ENCODE peak calls at places on chromosomes 16 and 17, in six cellular contexts. One of them, this sample, is unnamed.

GRCh38 chr17:37848690-37849616 is 75.3 kb upstream of the TBC1D3K start:
- DNase-seq in CD14-positive monocyte: peak; percentile 76
- DNase-seq in Calu3: peak; percentile 73
- DNase-seq in GM12864: no peak
- DNase-seq in nephron progenitor cell: no peak
- DNase-seq in coronary artery: peak; percentile 12
- DNase-seq in this sample: no peak

GRCh38 chr17:21042434-21043295 is at the start of gene USP22:
- DNase-seq in coronary artery: peak; percentile 99
- DNase-seq in Calu3: peak; percentile 12
- DNase-seq in GM12864: peak; percentile 59
- DNase-seq in nephron progenitor cell: peak; percentile 97
- DNase-seq in CD14-positive monocyte: no peak
- DNase-seq in this sample: peak; percentile 96

GRCh38 chr17:10117581-10118001 is 80.8 kb downstream of the GAS7 start:
- DNase-seq in nephron progenitor cell: no peak
- DNase-seq in CD14-positive monocyte: peak; percentile 80
- DNase-seq in GM12864: no peak
- DNase-seq in coronary artery: no peak
- DNase-seq in Calu3: no peak
- DNase-seq in this sample: no peak

GRCh38 chr17:82859431-82860403 is 19.9 kb upstream of the ZNF750 start:
- DNase-seq in nephron progenitor cell: peak; percentile 71
- DNase-seq in coronary artery: no peak
- DNase-seq in CD14-positive monocyte: peak; percentile 93
- DNase-seq in GM12864: peak; percentile 33
- DNase-seq in Calu3: peak; percentile 81
- DNase-seq in this sample: no peak

GRCh38 chr17:50062323-50063243 is 6.7 kb downstream of the ITGA3 start:
- DNase-seq in CD14-positive monocyte: no peak
- DNase-seq in GM12864: no peak
- DNase-seq in coronary artery: peak; percentile 95
- DNase-seq in nephron progenitor cell: no peak
- DNase-seq in Calu3: peak; percentile 97
- DNase-seq in this sample: no peak

GRCh38 chr17:2709173-2709661 is 2.3 kb downstream of the CLUH start:
- DNase-seq in CD14-positive monocyte: no peak
- DNase-seq in Calu3: peak; percentile 74
- DNase-seq in coronary artery: no peak
- DNase-seq in GM12864: peak; percentile 38
- DNase-seq in nephron progenitor cell: no peak
- DNase-seq in this sample: no peak

GRCh38 chr17:27756467-27757371 is 43.6 kb downstream of the NOS2 start:
- DNase-seq in coronary artery: no peak
- DNase-seq in nephron progenitor cell: peak; percentile 77
- DNase-seq in GM12864: peak; percentile 31
- DNase-seq in Calu3: peak; percentile 68
- DNase-seq in CD14-positive monocyte: peak; percentile 51
- DNase-seq in this sample: peak; percentile 68

GRCh38 chr17:66711936-66712335 is 123.0 kb upstream of the CACNG5 start:
- DNase-seq in coronary artery: no peak
- DNase-seq in CD14-positive monocyte: no peak
- DNase-seq in nephron progenitor cell: no peak
- DNase-seq in Calu3: peak; percentile 29
- DNase-seq in GM12864: no peak
- DNase-seq in this sample: no peak

GRCh38 chr17:63998721-63999679 is 849 bp downstream of the PRR29 start:
- DNase-seq in coronary artery: no peak
- DNase-seq in GM12864: no peak
- DNase-seq in CD14-positive monocyte: peak; percentile 38
- DNase-seq in Calu3: no peak
- DNase-seq in nephron progenitor cell: no peak
- DNase-seq in this sample: no peak

GRCh38 chr16:8581923-8582580 is 8.3 kb downstream of the TMEM114 start:
- DNase-seq in coronary artery: no peak
- DNase-seq in GM12864: no peak
- DNase-seq in nephron progenitor cell: peak; percentile 38
- DNase-seq in CD14-positive monocyte: no peak
- DNase-seq in Calu3: no peak
- DNase-seq in this sample: no peak

GRCh38 chr16:19716183-19716582 is 1.8 kb downstream of the KNOP1 start:
- DNase-seq in GM12864: no peak
- DNase-seq in CD14-positive monocyte: no peak
- DNase-seq in coronary artery: no peak
- DNase-seq in Calu3: peak; percentile 49
- DNase-seq in nephron progenitor cell: no peak
- DNase-seq in this sample: no peak

GRCh38 chr16:19715566-19715965 is 2.5 kb downstream of the KNOP1 start:
- DNase-seq in nephron progenitor cell: no peak
- DNase-seq in GM12864: no peak
- DNase-seq in coronary artery: no peak
- DNase-seq in Calu3: no peak
- DNase-seq in CD14-positive monocyte: no peak
- DNase-seq in this sample: no peak

GRCh38 chr16:19717781-19718623 is at the start of the genes IQCK and KNOP1:
- DNase-seq in nephron progenitor cell: peak; percentile 89
- DNase-seq in GM12864: peak; percentile 62
- DNase-seq in Calu3: peak; percentile 93
- DNase-seq in CD14-positive monocyte: peak; percentile 79
- DNase-seq in coronary artery: peak; percentile 93
- DNase-seq in this sample: peak; percentile 90

GRCh38 chr16:19717319-19717718 is 708 bp downstream of the KNOP1 start:
- DNase-seq in nephron progenitor cell: no peak
- DNase-seq in coronary artery: no peak
- DNase-seq in GM12864: no peak
- DNase-seq in CD14-positive monocyte: no peak
- DNase-seq in Calu3: no peak
- DNase-seq in this sample: no peak

GRCh38 chr16:19718624-19718965 is 524 bp downstream of the IQCK start:
- DNase-seq in nephron progenitor cell: peak; percentile 40
- DNase-seq in CD14-positive monocyte: no peak
- DNase-seq in GM12864: no peak
- DNase-seq in coronary artery: no peak
- DNase-seq in Calu3: peak; percentile 32
- DNase-seq in this sample: no peak
- TF ChIP-seq CTCF in nephron progenitor cell: no peak
- TF ChIP-seq CTCF in CD14-positive monocyte: no peak
- TF ChIP-seq CTCF in GM12864: no peak
- TF ChIP-seq CTCF in coronary artery: no peak
- TF ChIP-seq CTCF in Calu3: no peak
- TF ChIP-seq CTCF in this sample: no peak

GRCh38 chr16:56357765-56358322 is 67.5 kb downstream of the AMFR start:
- DNase-seq in GM12864: no peak
- DNase-seq in CD14-positive monocyte: peak; percentile 30
- DNase-seq in nephron progenitor cell: no peak
- DNase-seq in Calu3: no peak
- DNase-seq in coronary artery: no peak
- DNase-seq in this sample: peak; percentile 36
- TF ChIP-seq CTCF in GM12864: peak; percentile 39
- TF ChIP-seq CTCF in CD14-positive monocyte: no peak
- TF ChIP-seq CTCF in nephron progenitor cell: no peak
- TF ChIP-seq CTCF in Calu3: no peak
- TF ChIP-seq CTCF in coronary artery: no peak
- TF ChIP-seq CTCF in this sample: no peak

DNA sequence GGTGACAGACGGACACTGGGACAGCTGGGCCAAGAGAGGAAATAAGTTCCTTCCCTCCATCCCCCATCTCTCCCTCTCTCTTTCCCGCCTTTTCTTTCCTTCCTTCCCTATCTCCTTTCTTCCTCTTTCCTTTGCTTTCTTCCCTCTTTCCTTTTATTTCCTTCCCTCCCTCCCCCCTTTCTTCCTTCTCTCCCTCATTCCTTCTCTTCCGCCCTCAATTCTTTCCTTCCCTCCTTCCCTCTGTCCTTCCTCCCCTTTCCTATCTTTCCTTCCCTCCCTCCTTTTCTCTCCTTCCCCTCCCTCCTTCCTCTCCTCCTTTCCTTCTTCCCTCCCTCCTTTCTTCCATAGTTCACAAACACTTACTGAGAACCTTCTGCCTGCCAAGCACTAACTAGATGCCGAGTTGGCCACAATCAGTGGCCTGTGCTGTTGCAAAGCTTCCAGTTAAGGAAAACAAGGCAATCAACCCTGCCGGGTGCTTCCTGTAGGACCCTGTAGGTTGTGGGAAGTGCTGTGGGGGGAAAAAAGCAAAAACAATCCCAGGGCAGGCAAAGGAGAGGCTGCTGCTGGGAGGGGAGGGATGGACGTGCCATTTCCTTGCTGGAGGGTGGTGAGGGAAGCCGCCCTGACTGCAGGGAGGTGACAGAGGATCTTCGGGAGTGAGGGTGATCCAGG is 31.7 kb downstream of the ABCC6 start:
- DNase-seq in coronary artery: no peak
- DNase-seq in GM12864: no peak
- DNase-seq in CD14-positive monocyte: no peak
- DNase-seq in nephron progenitor cell: no peak
- DNase-seq in Calu3: no peak
- DNase-seq in this sample: no peak
- TF ChIP-seq CTCF in coronary artery: no peak
- TF ChIP-seq CTCF in GM12864: no peak
- TF ChIP-seq CTCF in CD14-positive monocyte: no peak
- TF ChIP-seq CTCF in nephron progenitor cell: no peak
- TF ChIP-seq CTCF in Calu3: no peak
- TF ChIP-seq CTCF in this sample: no peak

DNA sequence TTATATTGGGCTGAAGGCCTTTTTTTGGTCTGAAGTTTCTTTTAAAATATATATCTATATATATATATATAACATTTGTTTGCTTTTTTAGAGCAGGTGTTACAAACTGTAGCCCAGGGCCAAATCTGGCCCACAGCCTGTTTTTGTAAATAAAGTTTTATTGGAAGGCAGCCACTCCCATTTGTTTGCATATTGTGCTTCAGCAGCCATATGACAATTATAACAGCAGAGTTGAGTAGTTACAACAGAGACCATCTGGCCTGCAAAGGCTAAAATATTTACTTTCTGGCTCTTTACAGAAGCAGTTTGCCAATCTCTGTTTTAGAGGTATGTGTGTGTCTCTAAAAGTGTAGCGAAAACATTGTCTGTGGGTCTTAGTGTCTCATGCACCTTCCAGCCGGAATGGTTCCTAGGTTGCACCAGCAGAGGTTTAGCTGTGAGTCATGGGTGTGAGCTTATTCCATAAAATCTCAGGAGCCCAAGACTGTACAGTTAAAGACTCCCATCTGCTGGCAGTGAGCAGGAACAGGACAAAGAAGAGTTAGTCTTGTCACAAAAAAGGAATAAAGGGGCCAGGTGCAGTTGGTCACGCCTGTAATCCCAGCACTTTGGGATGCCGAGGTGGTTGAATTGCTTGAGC is 23.8 kb downstream of the LCMT1 start:
- DNase-seq in nephron progenitor cell: no peak
- DNase-seq in CD14-positive monocyte: no peak
- DNase-seq in GM12864: no peak
- DNase-seq in Calu3: no peak
- DNase-seq in coronary artery: no peak
- DNase-seq in this sample: no peak
- TF ChIP-seq CTCF in nephron progenitor cell: no peak
- TF ChIP-seq CTCF in CD14-positive monocyte: no peak
- TF ChIP-seq CTCF in GM12864: no peak
- TF ChIP-seq CTCF in Calu3: no peak
- TF ChIP-seq CTCF in coronary artery: no peak
- TF ChIP-seq CTCF in this sample: no peak

GRCh38 chr17:78933025-78933958 is 8.1 kb upstream of the TIMP2 start:
- DNase-seq in Calu3: peak; percentile 84
- DNase-seq in CD14-positive monocyte: peak; percentile 81
- DNase-seq in nephron progenitor cell: no peak
- DNase-seq in coronary artery: peak; percentile 87
- DNase-seq in GM12864: peak; percentile 44
- DNase-seq in this sample: no peak
- TF ChIP-seq CTCF in Calu3: no peak
- TF ChIP-seq CTCF in CD14-positive monocyte: no peak
- TF ChIP-seq CTCF in nephron progenitor cell: no peak
- TF ChIP-seq CTCF in coronary artery: no peak
- TF ChIP-seq CTCF in GM12864: no peak
- TF ChIP-seq CTCF in this sample: no peak

DNA sequence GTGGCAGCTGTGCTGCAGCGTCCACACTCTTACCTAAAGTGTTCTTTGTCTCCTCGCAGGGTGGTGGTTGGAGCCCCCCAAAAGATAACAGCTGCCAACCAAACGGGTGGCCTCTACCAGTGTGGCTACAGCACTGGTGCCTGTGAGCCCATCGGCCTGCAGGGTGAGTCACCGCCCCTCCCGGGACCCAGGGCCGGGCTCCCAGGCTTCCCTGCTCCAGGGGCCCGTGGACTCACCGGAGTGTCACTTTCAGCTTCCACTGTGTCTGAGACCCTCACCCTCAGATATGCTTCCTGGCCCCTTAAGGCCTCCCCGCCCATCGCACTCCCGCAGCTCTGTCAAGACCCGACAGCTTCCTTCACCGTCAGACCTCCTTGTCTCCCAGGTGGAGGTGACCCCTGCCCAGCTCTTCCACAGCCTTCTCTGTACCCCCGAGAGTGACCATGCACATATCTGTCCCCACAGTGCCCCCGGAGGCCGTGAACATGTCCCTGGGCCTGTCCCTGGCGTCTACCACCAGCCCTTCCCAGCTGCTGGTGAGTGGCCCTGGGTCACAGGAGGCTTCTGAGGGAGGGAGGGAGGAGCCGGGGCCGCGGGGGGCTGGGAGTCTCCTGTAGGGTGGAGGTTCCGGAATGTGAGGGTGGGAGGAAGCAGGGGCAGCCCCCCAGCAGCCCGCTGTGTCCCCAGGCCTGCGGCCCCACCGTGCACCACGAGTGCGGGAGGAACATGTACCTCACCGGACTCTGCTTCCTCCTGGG is 1.8 kb downstream of the ITGAX start:
- DNase-seq in CD14-positive monocyte: peak; percentile 66
- DNase-seq in coronary artery: no peak
- DNase-seq in GM12864: no peak
- DNase-seq in nephron progenitor cell: peak; percentile 20
- DNase-seq in Calu3: no peak
- DNase-seq in this sample: no peak
- TF ChIP-seq CTCF in CD14-positive monocyte: no peak
- TF ChIP-seq CTCF in coronary artery: no peak
- TF ChIP-seq CTCF in GM12864: no peak
- TF ChIP-seq CTCF in nephron progenitor cell: no peak
- TF ChIP-seq CTCF in Calu3: no peak
- TF ChIP-seq CTCF in this sample: no peak

DNA sequence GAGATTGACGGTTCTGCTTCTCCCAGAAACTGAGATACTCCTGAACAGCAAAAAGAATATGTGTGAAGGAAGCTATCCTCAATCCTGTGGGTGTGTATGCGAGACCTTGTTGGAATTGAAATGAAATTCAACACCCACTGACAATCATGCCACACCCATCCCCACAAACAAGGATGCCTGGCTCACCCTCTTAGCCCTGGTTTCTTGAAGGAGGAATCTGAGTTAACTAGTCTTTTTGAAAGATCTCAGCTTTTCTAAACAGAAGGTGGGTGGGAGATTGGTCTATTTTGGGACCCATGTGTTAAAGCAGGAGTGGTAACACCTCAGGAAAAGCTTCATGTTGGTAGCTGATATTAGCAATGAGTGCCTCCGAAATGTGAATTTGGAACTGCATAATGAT is 1244.5 kb downstream of the CDH11 start:
- DNase-seq in CD14-positive monocyte: no peak
- DNase-seq in coronary artery: no peak
- DNase-seq in nephron progenitor cell: no peak
- DNase-seq in Calu3: no peak
- DNase-seq in GM12864: no peak
- DNase-seq in this sample: no peak
- TF ChIP-seq CTCF in CD14-positive monocyte: no peak
- TF ChIP-seq CTCF in coronary artery: no peak
- TF ChIP-seq CTCF in nephron progenitor cell: no peak
- TF ChIP-seq CTCF in Calu3: no peak
- TF ChIP-seq CTCF in GM12864: no peak
- TF ChIP-seq CTCF in this sample: no peak